ENCODE peak calls at places on chromosomes 1 and 21, in six cellular contexts. J is tibial artery, U is small intestine, F is BE2C, B is Karpas-422, E is pancreas. L is an unnamed sample.
A peak's percentile ranks its signal among the peaks of the same experiment; 100 is the strongest.

GRCh38 chr1:234601217-234602017 is 8.6 kb downstream of the IRF2BP2 start:
- DNase-seq in J (no peak), U (peak; percentile 58), F (peak; percentile 37), B (peak; percentile 92), E (no peak), L (peak; percentile 46)

GRCh38 chr1:15948600-15949452 is 27.1 kb downstream of the ZBTB17 start:
- DNase-seq in J (peak; percentile 93), U (no peak), F (no peak), B (no peak), E (no peak), L (no peak)

GRCh38 chr1:22131875-22132486 is 10.9 kb downstream of the WNT4 start:
- DNase-seq in J (no peak), U (peak; percentile 36), F (peak; percentile 60), B (peak; percentile 77), E (peak; percentile 37), L (peak; percentile 54)

GRCh38 chr1:30981172-30981571 is 72.6 kb upstream of the SDC3 start:
- DNase-seq in J (no peak), U (no peak), F (no peak), B (no peak), E (no peak), L (no peak)

GRCh38 chr1:180785306-180785705 is 127.4 kb upstream of the KIAA1614 start:
- DNase-seq in J (no peak), U (no peak), F (no peak), B (no peak), E (no peak), L (no peak)

GRCh38 chr1:196538473-196538872 is 69.8 kb downstream of the KCNT2 start:
- DNase-seq in J (no peak), U (no peak), F (no peak), B (no peak), E (no peak), L (no peak)

GRCh38 chr21:15706686-15707085 is 23.1 kb upstream of the USP25 start:
- DNase-seq in J (no peak), U (peak; percentile 74), F (no peak), B (no peak), E (no peak), L (no peak)

GRCh38 chr21:32448803-32449594 is 36.5 kb downstream of the EVA1C start:
- DNase-seq in J (no peak), U (no peak), F (no peak), B (no peak), E (no peak), L (no peak)

GRCh38 chr1:63679076-63679475 is 85.9 kb downstream of the PGM1 start:
- DNase-seq in J (no peak), U (no peak), F (no peak), B (no peak), E (no peak), L (no peak)

GRCh38 chr1:113141650-113142473 is 68.9 kb downstream of the LRIG2 start:
- DNase-seq in J (no peak), U (no peak), F (peak; percentile 14), B (no peak), E (no peak), L (no peak)

GRCh38 chr1:157948547-157949152 is 44.8 kb upstream of the KIRREL1 start:
- DNase-seq in J (no peak), U (peak; percentile 48), F (no peak), B (peak; percentile 88), E (no peak), L (no peak)

GRCh38 chr1:201946224-201946908 is at the start of gene LMOD1:
- DNase-seq in J (peak; percentile 99), U (peak; percentile 36), F (peak; percentile 81), B (no peak), E (peak; percentile 48), L (no peak)

GRCh38 chr1:208238710-208239517 is 5.3 kb downstream of the PLXNA2 start:
- DNase-seq in J (no peak), U (no peak), F (peak; percentile 44), B (peak; percentile 70), E (no peak), L (no peak)

GRCh38 chr1:60922304-60922703 is 160.1 kb upstream of the NFIA start:
- DNase-seq in J (peak; percentile 77), U (no peak), F (no peak), B (no peak), E (no peak), L (no peak)

GRCh38 chr21:33544451-33544850 is 1.6 kb downstream of the SON start:
- DNase-seq in J (no peak), U (no peak), F (no peak), B (no peak), E (no peak), L (no peak)

GRCh38 chr21:33549848-33550771 is 7.3 kb downstream of the SON start:
- DNase-seq in J (no peak), U (no peak), F (no peak), B (no peak), E (no peak), L (no peak)

GRCh38 chr21:33543505-33544129 is 779 bp downstream of the SON start:
- DNase-seq in J (no peak), U (peak; percentile 13), F (peak; percentile 71), B (peak; percentile 84), E (peak; percentile 67), L (peak; percentile 83)

GRCh38 chr21:33542640-33543504 is at the start of gene SON:
- DNase-seq in J (peak; percentile 100), U (peak; percentile 99), F (peak; percentile 98), B (peak; percentile 99), E (peak; percentile 99), L (peak; percentile 97)

DNA sequence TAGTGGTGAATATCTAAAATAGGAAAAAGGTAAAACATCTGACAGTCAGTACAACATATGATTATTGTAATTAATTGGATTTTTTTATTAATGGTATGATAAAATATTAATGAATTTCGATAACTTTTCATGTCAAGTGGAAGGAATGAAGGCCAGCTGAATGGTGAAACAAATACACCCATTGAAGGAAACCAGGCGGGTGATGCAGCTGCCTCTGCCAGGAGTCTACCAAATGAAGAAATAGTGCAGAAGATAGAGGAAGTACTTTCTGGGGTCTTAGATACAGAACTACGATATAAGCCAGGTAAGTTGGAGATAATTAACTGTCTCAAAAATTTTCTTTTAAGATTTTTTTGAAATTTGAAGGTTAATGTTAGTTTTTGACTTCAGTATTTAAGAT is 3.2 kb downstream of the SON start:
- DNase-seq in J (no peak), U (no peak), F (no peak), B (no peak), E (no peak), L (no peak)
- H3K4me3 ChIP-seq in J (no peak overlapping the region), U (no peak overlapping the region), F (no peak overlapping the region), B (no peak overlapping the region), E (no peak overlapping the region), L (no peak overlapping the region)

DNA sequence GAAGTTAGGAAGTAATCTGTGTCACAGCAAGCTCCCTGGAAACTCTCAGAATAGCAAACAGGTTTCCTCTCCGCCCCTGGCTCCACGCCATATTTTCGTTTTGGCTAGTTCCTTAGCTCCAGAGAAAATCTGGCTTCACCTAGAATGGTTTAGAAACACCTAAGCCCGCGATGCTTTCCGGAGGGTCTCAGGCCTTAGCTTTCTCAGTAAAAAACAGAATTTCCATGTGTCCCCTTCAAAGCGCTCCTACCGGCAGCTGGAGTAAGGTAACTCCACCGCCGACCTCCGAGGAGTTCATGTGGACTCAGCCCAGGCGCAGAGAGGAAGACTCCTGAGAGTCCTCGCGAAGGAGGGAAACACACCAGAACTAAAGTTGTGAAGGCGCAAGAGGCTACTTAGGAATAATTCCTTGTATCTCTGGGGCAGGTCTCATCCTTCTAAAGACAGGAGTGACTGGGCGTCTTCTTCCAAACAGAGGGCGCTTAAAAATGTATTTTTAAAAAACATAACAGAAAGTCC is 406 bp downstream of the KIAA0040 start:
- DNase-seq in J (peak; percentile 75), U (peak; percentile 73), F (no peak), B (peak; percentile 74), E (peak; percentile 71), L (peak; percentile 29)
- H3K27me3 ChIP-seq in J (no peaks in the 10 kb centered on the region), U (no peaks in the 10 kb centered on the region), F (peaks cover 22% of the 10 kb centered on the region), B (no peaks in the 10 kb centered on the region), E (no peaks in the 10 kb centered on the region), L (no peaks in the 10 kb centered on the region)

GRCh38 chr21:41921089-41921819 is 32.6 kb downstream of the C2CD2 start:
- DNase-seq in J (no peak), U (no peak), F (no peak), B (peak; percentile 58), E (no peak), L (no peak)

GRCh38 chr21:41923641-41924342 is 30.0 kb downstream of the C2CD2 start:
- DNase-seq in J (peak; percentile 76), U (no peak), F (no peak), B (no peak), E (no peak), L (no peak)

GRCh38 chr21:41926807-41927171 is 27.0 kb downstream of the C2CD2 start:
- DNase-seq in J (no peak), U (no peak), F (no peak), B (no peak), E (no peak), L (no peak)

GRCh38 chr21:41926068-41926806 is 27.6 kb downstream of the C2CD2 start:
- DNase-seq in J (no peak), U (peak; percentile 82), F (no peak), B (peak; percentile 59), E (peak; percentile 17), L (peak; percentile 49)

GRCh38 chr21:41924355-41924754 is 29.5 kb downstream of the C2CD2 start:
- DNase-seq in J (no peak), U (no peak), F (no peak), B (no peak), E (no peak), L (no peak)
- H3K4me3 ChIP-seq in J (peak overlapping the region; percentile 6), U (no peak overlapping the region), F (no peak overlapping the region), B (no peak overlapping the region), E (no peak overlapping the region), L (no peak overlapping the region)

GRCh38 chr1:4156241-4156640 is 256.2 kb upstream of the C1orf174 start:
- DNase-seq in J (no peak), U (no peak), F (no peak), B (no peak), E (no peak), L (no peak)

GRCh38 chr1:4165901-4166300 is 265.8 kb upstream of the C1orf174 start:
- DNase-seq in J (no peak), U (no peak), F (no peak), B (no peak), E (no peak), L (no peak)

GRCh38 chr1:4161271-4162006 is 261.4 kb upstream of the C1orf174 start:
- DNase-seq in J (no peak), U (no peak), F (no peak), B (peak; percentile 34), E (no peak), L (no peak)

DNA sequence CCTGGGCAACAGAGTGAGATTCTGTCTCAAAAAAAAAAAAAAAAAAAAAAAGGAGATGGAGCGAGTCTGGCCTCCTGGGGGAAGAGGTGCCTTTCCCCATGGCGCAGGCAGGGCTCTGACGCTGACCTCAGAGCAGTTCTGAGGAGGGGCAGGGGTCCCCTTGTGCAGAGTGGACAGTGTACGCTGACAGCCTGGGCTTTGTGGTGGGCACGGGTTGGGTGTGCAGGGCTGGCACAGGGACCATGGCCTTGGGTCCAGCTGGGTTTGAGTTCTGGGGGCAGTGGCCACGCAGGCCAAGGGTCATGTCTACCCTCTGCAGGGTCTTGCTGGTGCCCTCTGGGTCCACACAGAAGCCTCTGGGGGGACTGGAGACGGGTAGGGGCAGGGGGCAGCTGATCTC is 260.1 kb upstream of the C1orf174 start:
- DNase-seq in J (no peak), U (no peak), F (no peak), B (no peak), E (no peak), L (no peak)
- H3K27me3 ChIP-seq in J (peaks cover 16% of the 10 kb centered on the region), U (no peaks in the 10 kb centered on the region), F (no peaks in the 10 kb centered on the region), B (no peaks in the 10 kb centered on the region), E (no peaks in the 10 kb centered on the region), L (no peaks in the 10 kb centered on the region)